ENCODE peak calls at places on chromosomes 13 and 19, in ten cellular contexts. O is heart left ventricle, L is GM20000, M is K562, D is AG10803, C is WERI-Rb-1, E is HCT116, A is left ventricle myocardium inferior, W is A673, Y is left lung. H is an unnamed sample.

GRCh38 chr19:10686661-10687517 is 14.3 kb upstream of the QTRT1 start:
- DNase-seq in Y (no peak), L (no peak), C (no peak), W (peak), E (no peak), M (no peak), O (peak), D (no peak), A (peak), H (no peak)

GRCh38 chr19:33348301-33349010 is 25.1 kb upstream of the CEBPG start:
- DNase-seq in Y (no peak), W (no peak), M (no peak), O (no peak), L (no peak), E (no peak), A (no peak), D (peak), C (no peak), H (no peak)

GRCh38 chr13:38542601-38543000 is 144.3 kb upstream of the FREM2 start:
- DNase-seq in A (no peak), C (no peak), D (no peak), W (no peak), M (no peak), Y (no peak), L (no peak), E (no peak), O (no peak), H (no peak)

GRCh38 chr13:112714772-112715569 is 25.1 kb downstream of the ATP11A start:
- DNase-seq in Y (no peak), W (no peak), M (no peak), L (no peak), D (no peak), A (no peak), O (no peak), E (no peak), C (no peak), H (no peak)

GRCh38 chr19:58577581-58578429 is 4.7 kb upstream of the MZF1 start:
- DNase-seq in M (no peak), L (no peak), W (no peak), E (no peak), Y (peak), O (peak), D (no peak), C (no peak), A (peak), H (peak)

GRCh38 chr13:52004508-52005183 is 6.6 kb downstream of the ATP7B start:
- DNase-seq in O (no peak), D (no peak), M (no peak), Y (no peak), W (no peak), E (no peak), A (no peak), C (no peak), L (no peak), H (no peak)

GRCh38 chr19:42396248-42396541 is 6.1 kb upstream of the CNFN start:
- DNase-seq in L (no peak), E (no peak), A (no peak), C (no peak), D (no peak), M (peak), O (no peak), Y (no peak), W (no peak), H (no peak)

GRCh38 chr13:20400774-20401173 is 124.9 kb downstream of the CRYL1 start:
- DNase-seq in O (no peak), C (no peak), Y (no peak), W (no peak), D (peak), M (no peak), A (no peak), E (no peak), L (no peak), H (no peak)

GRCh38 chr19:43820098-43820860 is 6.8 kb upstream of the ZNF283 start:
- DNase-seq in D (peak), M (no peak), O (peak), Y (peak), A (peak), C (peak), L (no peak), E (no peak), W (no peak), H (no peak)

GRCh38 chr19:49988433-49988832 is 27.5 kb upstream of the SIGLEC11 start:
- DNase-seq in M (no peak), E (no peak), W (no peak), C (no peak), A (no peak), D (peak), L (no peak), O (no peak), Y (peak), H (no peak)

GRCh38 chr13:110644892-110645521 is 29.7 kb downstream of the NAXD start:
- DNase-seq in E (no peak), C (no peak), M (no peak), Y (peak), O (peak), L (peak), W (peak), A (peak), D (peak), H (peak)

GRCh38 chr19:54345938-54346386 is 7.0 kb upstream of the LILRA4 start:
- DNase-seq in Y (no peak), O (no peak), L (no peak), D (no peak), W (no peak), A (no peak), M (no peak), E (no peak), C (no peak), H (peak)

GRCh38 chr19:9535934-9536333 is 2.5 kb downstream of the ZNF426 start:
- DNase-seq in C (no peak), A (no peak), D (no peak), O (no peak), E (no peak), L (no peak), Y (no peak), M (no peak), W (no peak), H (no peak)

GRCh38 chr13:51726446-51727185 is 77.3 kb downstream of the DHRS12 start:
- DNase-seq in M (no peak), D (peak), L (no peak), W (no peak), E (no peak), C (no peak), O (no peak), Y (no peak), A (no peak), H (no peak)

GRCh38 chr19:11204943-11205349 is 7.6 kb upstream of the KANK2 start:
- DNase-seq in E (no peak), L (no peak), Y (no peak), A (no peak), D (no peak), M (no peak), C (no peak), W (no peak), O (peak), H (no peak)

GRCh38 chr13:49784886-49785570 is 7.5 kb downstream of the KPNA3 start:
- DNase-seq in A (no peak), W (no peak), L (no peak), M (no peak), D (peak), Y (no peak), O (no peak), C (peak), E (no peak), H (no peak)

GRCh38 chr13:94112227-94112626 is 367.3 kb downstream of the DCT start:
- DNase-seq in D (peak), M (no peak), O (no peak), E (no peak), L (no peak), W (peak), C (no peak), Y (no peak), A (no peak), H (no peak)

GRCh38 chr19:8526345-8527062 is 12.5 kb upstream of the ZNF414 start:
- DNase-seq in E (peak), D (peak), W (peak), L (no peak), A (peak), O (peak), Y (peak), M (peak), C (peak), H (peak)

GRCh38 chr19:46390866-46391265 is 22.5 kb downstream of the CCDC8 start:
- DNase-seq in L (no peak), A (no peak), Y (peak), E (no peak), W (no peak), C (no peak), O (no peak), D (peak), M (no peak), H (peak)

GRCh38 chr19:1027953-1028902 is 1.8 kb downstream of the CNN2 start:
- DNase-seq in W (peak), D (peak), E (peak), Y (peak), C (peak), L (peak), O (peak), M (peak), A (peak), H (no peak)

GRCh38 chr19:46191972-46192371 is 37.6 kb upstream of the IGFL1 start:
- DNase-seq in Y (no peak), E (no peak), A (no peak), W (no peak), D (no peak), O (no peak), L (no peak), M (no peak), C (no peak), H (no peak)

GRCh38 chr13:25179011-25179410 is 6.9 kb upstream of the AMER2 start:
- DNase-seq in D (no peak), Y (no peak), L (no peak), W (no peak), A (no peak), E (no peak), O (no peak), M (no peak), C (peak), H (no peak)

DNA sequence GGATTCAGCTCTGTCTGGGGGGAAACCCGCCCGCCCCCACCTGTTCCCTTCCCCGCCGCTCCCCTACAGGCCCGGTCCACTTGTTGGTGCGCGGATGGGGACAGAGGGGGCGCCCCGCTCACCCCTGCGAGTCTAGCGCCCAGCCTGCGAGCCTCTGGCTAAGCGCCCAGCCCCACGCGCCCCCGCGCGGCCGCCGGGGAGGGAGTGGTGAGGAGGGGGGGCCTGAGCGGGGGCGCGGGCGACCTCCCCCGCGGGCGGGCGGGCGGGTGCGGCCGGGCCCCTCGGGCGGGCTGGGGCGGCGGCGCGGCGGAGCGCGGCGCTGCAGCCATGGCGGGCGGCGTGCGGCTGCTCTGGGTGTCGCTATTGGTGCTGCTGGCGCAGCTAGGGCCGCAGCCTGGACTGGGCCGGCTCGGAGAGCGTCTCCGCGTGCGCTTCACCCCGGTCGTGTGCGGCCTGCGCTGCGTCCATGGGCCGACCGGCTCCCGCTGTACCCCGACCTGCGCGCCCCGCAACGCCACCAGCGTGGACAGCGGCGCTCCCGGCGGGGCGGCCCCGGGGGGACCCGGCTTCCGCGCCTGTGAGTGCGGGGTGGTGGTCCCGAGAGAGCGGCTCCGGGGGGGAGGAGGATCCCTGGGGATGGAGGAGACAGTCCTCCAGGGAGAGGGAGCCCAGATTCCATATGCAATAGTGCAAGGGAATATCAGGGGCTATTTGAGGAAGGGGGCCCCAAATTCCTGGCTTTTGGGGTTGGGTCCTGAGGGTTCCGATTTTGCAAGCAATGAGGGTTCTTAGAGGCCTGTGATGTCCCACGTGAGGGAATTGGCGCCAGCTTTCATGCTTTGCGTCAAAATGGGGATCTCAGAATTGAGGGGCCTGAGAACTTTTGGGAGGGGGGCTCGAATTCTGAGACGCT is at the start of gene LTBP4:
- DNase-seq in M (peak), W (peak), Y (peak), C (no peak), L (no peak), D (no peak), O (peak), A (peak), E (no peak), H (no peak)
- TF ChIP-seq CTCF in M (peak), W (peak), Y (no peak), C (no peak), L (no peak), D (peak), O (no peak), A (peak), E (no peak), H (peak)

DNA sequence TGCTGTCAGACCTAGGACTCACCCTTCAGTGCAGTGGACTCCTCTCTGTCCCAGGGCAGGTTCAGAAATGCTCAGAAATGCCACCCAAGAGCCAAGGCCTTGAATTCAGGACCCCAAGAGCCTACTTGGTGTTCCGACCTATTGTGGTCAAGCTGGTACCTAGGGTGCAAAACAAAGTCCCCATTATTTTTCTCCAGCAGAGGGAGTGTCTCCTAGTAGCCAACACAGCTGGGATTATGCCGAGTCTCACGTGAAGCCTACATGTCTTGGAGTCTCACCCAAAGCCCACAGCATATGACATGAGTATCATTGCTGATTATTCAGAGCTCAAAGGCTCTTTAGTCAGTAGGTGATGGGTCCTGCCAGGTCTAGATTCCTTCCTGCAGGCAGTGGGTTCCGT is 671.1 kb upstream of the SPRY2 start:
- DNase-seq in M (no peak), A (no peak), W (no peak), Y (no peak), C (peak), D (no peak), E (no peak), O (no peak), L (no peak), H (no peak)
- TF ChIP-seq CTCF in M (no peak), A (no peak), W (no peak), Y (no peak), C (no peak), D (no peak), E (no peak), O (no peak), L (no peak), H (peak)

GRCh38 chr13:99734013-99734693 is 232.9 kb downstream of the TM9SF2 start:
- DNase-seq in L (no peak), A (no peak), M (no peak), D (no peak), O (no peak), C (no peak), W (no peak), Y (no peak), E (no peak), H (no peak)

GRCh38 chr13:99736541-99736940 is 235.0 kb downstream of the ZIC5 start:
- DNase-seq in C (no peak), M (no peak), Y (no peak), O (no peak), A (no peak), W (no peak), L (no peak), E (no peak), D (no peak), H (no peak)

GRCh38 chr13:99740261-99740979 is 231.1 kb downstream of the ZIC5 start:
- DNase-seq in A (no peak), W (no peak), M (no peak), Y (no peak), O (no peak), C (no peak), L (no peak), D (peak), E (no peak), H (no peak)

GRCh38 chr13:99733346-99733745 is 232.1 kb downstream of the TM9SF2 start:
- DNase-seq in M (no peak), A (no peak), E (no peak), O (no peak), W (peak), C (no peak), Y (no peak), L (no peak), D (no peak), H (no peak)

DNA sequence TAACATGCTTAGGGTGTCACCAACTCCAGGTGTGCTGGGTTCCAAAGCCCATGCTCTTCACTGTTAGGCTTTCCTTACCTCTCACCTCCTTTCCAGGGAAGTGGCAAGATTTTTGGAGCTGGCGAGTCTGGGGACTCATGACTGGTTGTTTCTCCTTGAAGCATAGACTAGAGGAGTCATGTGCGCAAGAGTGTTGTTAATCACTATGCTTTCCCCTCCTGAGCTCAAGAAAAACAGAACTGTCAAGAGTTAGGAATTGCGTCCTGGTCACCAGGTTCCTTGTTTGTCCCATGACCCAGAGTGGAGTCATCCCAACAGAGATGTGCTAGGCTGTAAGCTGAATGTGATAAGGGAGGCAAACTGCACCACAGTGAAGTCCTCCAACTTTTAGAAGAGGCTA is 234.1 kb downstream of the ZIC5 start:
- DNase-seq in A (no peak), L (no peak), O (no peak), E (no peak), D (no peak), M (no peak), Y (no peak), C (no peak), W (no peak), H (no peak)
- TF ChIP-seq CTCF in A (no peak), L (no peak), O (no peak), E (no peak), D (no peak), M (no peak), Y (no peak), C (no peak), W (no peak), H (no peak)

GRCh38 chr19:36032251-36033104 is at the start of gene CLIP3:
- DNase-seq in Y (no peak), C (peak), D (peak), A (peak), W (peak), O (peak), M (no peak), E (no peak), L (peak), H (no peak)
- TF ChIP-seq CTCF in Y (no peak), C (peak), D (no peak), A (no peak), W (no peak), O (no peak), M (no peak), E (no peak), L (no peak), H (peak)

GRCh38 chr13:44232729-44233128 is 140.9 kb upstream of the SERP2 start:
- DNase-seq in C (no peak), D (no peak), L (no peak), O (no peak), M (no peak), A (no peak), E (no peak), W (no peak), Y (no peak), H (no peak)

GRCh38 chr13:44230736-44231135 is 142.9 kb upstream of the SERP2 start:
- DNase-seq in O (no peak), Y (no peak), D (peak), M (no peak), E (no peak), W (no peak), A (no peak), C (no peak), L (no peak), H (no peak)

GRCh38 chr13:44230071-44230470 is 143.6 kb upstream of the SERP2 start:
- DNase-seq in A (no peak), Y (no peak), D (no peak), M (no peak), C (no peak), O (no peak), E (no peak), L (no peak), W (no peak), H (no peak)

GRCh38 chr13:44229371-44230030 is 144.1 kb upstream of the SERP2 start:
- DNase-seq in W (no peak), O (no peak), A (no peak), M (no peak), Y (no peak), L (no peak), C (no peak), E (no peak), D (no peak), H (no peak)

DNA sequence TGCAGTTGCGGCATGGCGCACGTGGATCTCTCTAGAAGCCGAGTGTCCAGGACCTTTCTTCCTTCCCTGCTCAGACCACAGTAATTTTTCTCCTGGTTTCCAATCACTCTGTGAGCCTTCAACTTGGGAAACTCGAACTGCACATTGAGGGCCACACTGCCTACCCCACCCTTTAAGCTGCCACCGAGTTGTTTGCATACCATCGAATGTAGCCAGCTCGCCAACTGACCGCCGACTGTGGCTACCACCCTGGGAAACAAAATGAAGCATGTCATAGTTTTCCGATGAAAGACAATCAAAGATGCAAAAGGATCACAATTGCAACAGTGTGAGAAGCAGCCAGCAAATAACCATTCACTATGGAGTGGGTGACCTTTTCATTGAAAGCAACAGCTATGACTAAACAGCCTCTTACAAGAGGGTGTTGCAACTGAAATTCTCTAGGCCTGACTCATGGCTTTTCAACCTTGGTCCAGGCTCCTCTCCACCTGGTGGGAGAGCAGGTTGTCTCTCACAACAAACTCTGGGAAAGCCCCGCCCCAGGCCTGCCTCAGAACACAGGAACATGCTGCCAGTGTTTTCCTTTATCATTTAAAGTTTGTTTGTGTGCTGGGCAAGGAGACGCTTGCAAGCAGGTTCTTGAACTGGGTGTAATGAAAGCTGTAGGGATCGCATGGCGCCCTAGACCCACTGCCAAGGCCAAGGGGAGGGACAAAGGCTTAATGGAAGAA is 141.7 kb upstream of the SERP2 start:
- DNase-seq in W (no peak), Y (peak), O (no peak), M (no peak), C (no peak), E (peak), A (no peak), L (no peak), D (peak), H (no peak)
- TF ChIP-seq CTCF in W (no peak), Y (no peak), O (no peak), M (no peak), C (no peak), E (no peak), A (no peak), L (no peak), D (peak), H (peak)

GRCh38 chr19:5564930-5565329 is 2.8 kb downstream of the TINCR start:
- DNase-seq in D (no peak), A (no peak), E (no peak), W (no peak), L (no peak), C (no peak), Y (no peak), O (no peak), M (no peak), H (no peak)

GRCh38 chr19:5567971-5568407 is 236 bp upstream of the TINCR start:
- DNase-seq in C (no peak), M (no peak), Y (no peak), O (no peak), W (no peak), L (no peak), A (no peak), D (no peak), E (no peak), H (no peak)

GRCh38 chr19:5571777-5572176 is 4.0 kb upstream of the TINCR start:
- DNase-seq in A (no peak), W (no peak), E (no peak), Y (no peak), C (no peak), L (no peak), M (no peak), D (no peak), O (no peak), H (no peak)

GRCh38 chr19:5563941-5564612 is 3.7 kb downstream of the TINCR start:
- DNase-seq in Y (no peak), O (no peak), W (peak), D (no peak), A (no peak), L (no peak), C (no peak), M (no peak), E (no peak), H (no peak)

GRCh38 chr19:5567360-5567970 is at the start of gene TINCR:
- DNase-seq in E (no peak), C (no peak), M (no peak), D (no peak), W (peak), L (no peak), A (no peak), O (no peak), Y (no peak), H (no peak)
- TF ChIP-seq CTCF in E (no peak), C (no peak), M (no peak), D (no peak), W (peak), L (no peak), A (no peak), O (no peak), Y (no peak), H (peak)